ENCODE peak calls at places on chromosomes 5 and 9, in seven cellular contexts. D is activated CD4-positive, alpha-beta T cell treated with anti-CD3 and anti-CD28 coated beads, Interleukin-2, amount 50 U/mL, for 24 hours; F is left colon; K is GM04504; U is OCI-LY7; X is nephron progenitor cell; E is HS-5. R is an unnamed sample.

GRCh38 chr5:91311168-91311696 is 71.9 kb downstream of the ARRDC3 start:
- DNase-seq in U (peak), D (no peak), K (no peak), X (no peak), E (no peak), F (no peak), R (no peak)

GRCh38 chr5:172973127-172973916 is 10.2 kb upstream of the ATP6V0E1 start:
- DNase-seq in X (no peak), D (no peak), K (no peak), U (no peak), E (no peak), F (no peak), R (no peak)

GRCh38 chr5:136133416-136134383 is 1.1 kb downstream of the SMAD5 start:
- DNase-seq in U (peak), X (peak), K (no peak), D (no peak), F (peak), E (peak), R (peak)

GRCh38 chr9:92328225-92328624 is 2.5 kb downstream of the CENPP start:
- DNase-seq in X (no peak), D (no peak), K (peak), F (no peak), U (peak), E (peak), R (no peak)

GRCh38 chr9:89542461-89543021 is 44.6 kb upstream of the SEMA4D start:
- DNase-seq in U (peak), D (no peak), F (no peak), K (no peak), E (no peak), X (no peak), R (no peak)

GRCh38 chr5:15463231-15463630 is 36.7 kb upstream of the FBXL7 start:
- DNase-seq in E (no peak), F (no peak), K (peak), D (no peak), U (no peak), X (no peak), R (peak)

GRCh38 chr5:10602031-10602806 is 38.3 kb downstream of the ANKRD33B start:
- DNase-seq in K (no peak), X (no peak), F (no peak), D (no peak), U (no peak), E (no peak), R (no peak)

GRCh38 chr9:20022410-20022809 is 233.6 kb upstream of the SLC24A2 start:
- DNase-seq in E (peak), F (no peak), D (no peak), U (no peak), X (no peak), K (no peak), R (no peak)

GRCh38 chr5:65479527-65479926 is 2.2 kb downstream of the ADAMTS6 start:
- DNase-seq in D (no peak), X (no peak), U (no peak), E (no peak), K (no peak), F (no peak), R (no peak)

GRCh38 chr9:137437691-137438590 is 3.2 kb downstream of the ENTPD8 start:
- DNase-seq in D (no peak), U (no peak), X (peak), F (no peak), K (no peak), E (no peak), R (no peak)

GRCh38 chr9:93037476-93037971 is 21.0 kb upstream of the SUSD3 start:
- DNase-seq in D (no peak), U (no peak), K (no peak), F (no peak), E (no peak), X (no peak), R (no peak)

GRCh38 chr9:16885896-16886295 is 15.4 kb upstream of the BNC2 start:
- DNase-seq in K (no peak), D (no peak), F (no peak), E (no peak), X (no peak), U (no peak), R (no peak)

GRCh38 chr5:139895647-139896046 is 100.0 kb downstream of the PSD2 start:
- DNase-seq in D (no peak), U (no peak), K (no peak), E (no peak), F (no peak), X (no peak), R (no peak)

GRCh38 chr5:33237471-33237870 is 203.3 kb upstream of the TARS1 start:
- DNase-seq in D (no peak), E (no peak), X (no peak), F (no peak), K (no peak), U (no peak), R (no peak)

GRCh38 chr9:113602126-113603119 is 138.9 kb downstream of the RGS3 start:
- DNase-seq in U (peak), F (no peak), X (peak), E (no peak), D (no peak), K (peak), R (no peak)

GRCh38 chr5:114362197-114362976 is 517 bp downstream of the KCNN2 start:
- DNase-seq in F (no peak), E (no peak), K (no peak), X (peak), D (no peak), U (no peak), R (peak)

GRCh38 chr5:111127453-111128195 is 35.5 kb downstream of the WDR36 start:
- DNase-seq in D (no peak), K (no peak), X (no peak), U (no peak), F (no peak), E (no peak), R (no peak)

GRCh38 chr5:139903805-139904565 is 108.4 kb downstream of the PSD2 start:
- DNase-seq in U (no peak), E (no peak), X (peak), D (no peak), F (no peak), K (no peak), R (peak)

GRCh38 chr5:93100433-93100832 is 480.6 kb downstream of the NR2F1-AS1 start:
- DNase-seq in F (no peak), X (no peak), U (no peak), K (peak), E (no peak), D (no peak), R (no peak)

GRCh38 chr5:160390787-160391696 is 8.8 kb downstream of the FAM200C start:
- DNase-seq in X (no peak), D (no peak), F (no peak), E (peak), U (peak), K (no peak), R (no peak)

GRCh38 chr9:113528088-113528487 is 64.6 kb downstream of the RGS3 start:
- DNase-seq in E (no peak), U (no peak), F (peak), X (no peak), K (no peak), D (no peak), R (no peak)

GRCh38 chr5:1167728-1168709 is 33.4 kb upstream of the SLC6A19 start:
- DNase-seq in K (peak), F (peak), U (peak), X (peak), D (peak), E (peak), R (peak)

GRCh38 chr9:3894764-3895163 is 369.0 kb upstream of the RFX3 start:
- DNase-seq in E (peak), K (peak), D (no peak), X (no peak), F (no peak), U (no peak), R (no peak)

GRCh38 chr5:172958268-172959046 is 767 bp upstream of the RPL26L1 start:
- DNase-seq in U (peak), X (peak), E (no peak), F (peak), K (no peak), D (peak), R (peak)

GRCh38 chr5:60700347-60700815 is 415 bp upstream of the DEPDC1B start:
- DNase-seq in D (no peak), E (no peak), U (no peak), X (no peak), K (peak), F (no peak), R (no peak)

GRCh38 chr5:119220576-119221197 is 135.1 kb upstream of the TNFAIP8 start:
- DNase-seq in K (no peak), E (no peak), U (peak), D (no peak), X (no peak), F (no peak), R (no peak)

GRCh38 chr5:98927988-98928801 is 612 bp downstream of the CHD1 start:
- DNase-seq in U (peak), K (peak), F (peak), D (peak), E (no peak), X (peak), R (peak)

GRCh38 chr5:139482050-139482889 is at the start of gene STING1:
- DNase-seq in E (peak), K (peak), D (no peak), U (no peak), X (no peak), F (peak), R (no peak)

GRCh38 chr5:9947231-9947693 is 302.4 kb downstream of the ATPSCKMT start:
- DNase-seq in F (no peak), D (no peak), E (no peak), X (no peak), K (no peak), U (no peak), R (no peak)